ENCODE peak calls at places on chromosomes 6 and 20, in five cellular contexts. One of them, this sample, is unnamed.

GRCh38 chr20:32979201-32979998 is 24.8 kb downstream of the SUN5 start:
- DNase-seq in sigmoid colon: peak
- DNase-seq in psoas muscle: no peak
- DNase-seq in tibial nerve: no peak
- DNase-seq in RWPE1: no peak
- DNase-seq in this sample: no peak

GRCh38 chr20:10074513-10074912 is 39.7 kb downstream of the ANKEF1 start:
- DNase-seq in RWPE1: peak
- DNase-seq in psoas muscle: no peak
- DNase-seq in sigmoid colon: no peak
- DNase-seq in tibial nerve: peak
- DNase-seq in this sample: peak

GRCh38 chr20:53981752-53982437 is 88.5 kb downstream of the BCAS1 start:
- DNase-seq in psoas muscle: no peak
- DNase-seq in sigmoid colon: no peak
- DNase-seq in RWPE1: no peak
- DNase-seq in tibial nerve: no peak
- DNase-seq in this sample: no peak

GRCh38 chr20:17854307-17854903 is 114.2 kb downstream of the SNX5 start:
- DNase-seq in psoas muscle: peak
- DNase-seq in RWPE1: peak
- DNase-seq in sigmoid colon: no peak
- DNase-seq in tibial nerve: no peak
- DNase-seq in this sample: peak

GRCh38 chr20:39974966-39975501 is 714.0 kb downstream of the MAFB start:
- DNase-seq in sigmoid colon: no peak
- DNase-seq in RWPE1: no peak
- DNase-seq in tibial nerve: no peak
- DNase-seq in psoas muscle: no peak
- DNase-seq in this sample: no peak

GRCh38 chr6:111736005-111736607 is 130.4 kb upstream of the TRAF3IP2 start:
- DNase-seq in sigmoid colon: no peak
- DNase-seq in RWPE1: no peak
- DNase-seq in psoas muscle: no peak
- DNase-seq in tibial nerve: no peak
- DNase-seq in this sample: no peak

GRCh38 chr6:85449818-85450577 is at the start of gene NT5E:
- DNase-seq in sigmoid colon: peak
- DNase-seq in RWPE1: peak
- DNase-seq in tibial nerve: peak
- DNase-seq in psoas muscle: peak
- DNase-seq in this sample: peak

GRCh38 chr6:77136086-77136485 is 327.2 kb downstream of the HTR1B start:
- DNase-seq in tibial nerve: no peak
- DNase-seq in psoas muscle: no peak
- DNase-seq in sigmoid colon: no peak
- DNase-seq in RWPE1: peak
- DNase-seq in this sample: peak

GRCh38 chr6:3585320-3585935 is 128.6 kb upstream of the SLC22A23 start:
- DNase-seq in RWPE1: peak
- DNase-seq in tibial nerve: no peak
- DNase-seq in sigmoid colon: no peak
- DNase-seq in psoas muscle: no peak
- DNase-seq in this sample: peak

GRCh38 chr20:20367681-20368413 is at the start of gene INSM1:
- DNase-seq in sigmoid colon: no peak
- DNase-seq in RWPE1: no peak
- DNase-seq in psoas muscle: no peak
- DNase-seq in tibial nerve: no peak
- DNase-seq in this sample: no peak

GRCh38 chr6:163442336-163442735 is 27.8 kb downstream of the QKI start:
- DNase-seq in RWPE1: no peak
- DNase-seq in tibial nerve: no peak
- DNase-seq in psoas muscle: no peak
- DNase-seq in sigmoid colon: no peak
- DNase-seq in this sample: no peak

GRCh38 chr20:3247638-3248037 is 8.6 kb upstream of the SLC4A11 start:
- DNase-seq in RWPE1: no peak
- DNase-seq in tibial nerve: no peak
- DNase-seq in sigmoid colon: no peak
- DNase-seq in psoas muscle: no peak
- DNase-seq in this sample: no peak

GRCh38 chr6:32853541-32854375 is at the start of the genes PSMB9 and TAP1:
- DNase-seq in tibial nerve: peak
- DNase-seq in sigmoid colon: peak
- DNase-seq in RWPE1: peak
- DNase-seq in psoas muscle: peak
- DNase-seq in this sample: peak

GRCh38 chr6:91505199-91505598 is 918.3 kb upstream of the MAP3K7 start:
- DNase-seq in psoas muscle: no peak
- DNase-seq in tibial nerve: no peak
- DNase-seq in RWPE1: no peak
- DNase-seq in sigmoid colon: no peak
- DNase-seq in this sample: no peak

GRCh38 chr6:91509711-91510110 is 922.8 kb upstream of the MAP3K7 start:
- DNase-seq in sigmoid colon: no peak
- DNase-seq in tibial nerve: no peak
- DNase-seq in RWPE1: no peak
- DNase-seq in psoas muscle: no peak
- DNase-seq in this sample: peak

GRCh38 chr6:91506509-91506908 is 919.6 kb upstream of the MAP3K7 start:
- DNase-seq in RWPE1: no peak
- DNase-seq in tibial nerve: no peak
- DNase-seq in sigmoid colon: no peak
- DNase-seq in psoas muscle: no peak
- DNase-seq in this sample: no peak

GRCh38 chr6:91509039-91509438 is 922.2 kb upstream of the MAP3K7 start:
- DNase-seq in tibial nerve: no peak
- DNase-seq in sigmoid colon: no peak
- DNase-seq in RWPE1: no peak
- DNase-seq in psoas muscle: no peak
- DNase-seq in this sample: no peak
- TF ChIP-seq CTCF in tibial nerve: no peak
- TF ChIP-seq CTCF in sigmoid colon: no peak
- TF ChIP-seq CTCF in RWPE1: no peak
- TF ChIP-seq CTCF in psoas muscle: no peak
- TF ChIP-seq CTCF in this sample: no peak

DNA sequence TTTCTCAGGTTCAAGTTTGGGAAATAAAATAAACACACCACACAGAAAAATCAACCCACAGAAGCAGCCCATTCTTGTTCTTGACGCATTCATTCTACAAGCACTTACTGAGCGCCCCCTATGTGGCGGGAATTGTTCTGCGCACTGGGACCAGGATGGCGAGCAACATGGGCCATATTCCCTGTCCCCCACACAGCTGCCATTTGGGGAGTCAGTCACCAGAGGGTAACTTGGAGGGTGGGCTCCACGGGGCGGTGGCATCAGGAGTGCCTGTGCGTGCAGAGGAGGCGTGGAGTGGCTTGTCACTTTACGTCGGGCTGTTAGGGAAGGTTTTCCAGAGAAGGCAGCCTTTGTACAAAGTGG is 185.0 kb upstream of the PDE10A start:
- DNase-seq in sigmoid colon: no peak
- DNase-seq in psoas muscle: no peak
- DNase-seq in tibial nerve: no peak
- DNase-seq in RWPE1: no peak
- DNase-seq in this sample: no peak
- TF ChIP-seq CTCF in sigmoid colon: no peak
- TF ChIP-seq CTCF in psoas muscle: no peak
- TF ChIP-seq CTCF in tibial nerve: no peak
- TF ChIP-seq CTCF in RWPE1: no peak
- TF ChIP-seq CTCF in this sample: no peak

DNA sequence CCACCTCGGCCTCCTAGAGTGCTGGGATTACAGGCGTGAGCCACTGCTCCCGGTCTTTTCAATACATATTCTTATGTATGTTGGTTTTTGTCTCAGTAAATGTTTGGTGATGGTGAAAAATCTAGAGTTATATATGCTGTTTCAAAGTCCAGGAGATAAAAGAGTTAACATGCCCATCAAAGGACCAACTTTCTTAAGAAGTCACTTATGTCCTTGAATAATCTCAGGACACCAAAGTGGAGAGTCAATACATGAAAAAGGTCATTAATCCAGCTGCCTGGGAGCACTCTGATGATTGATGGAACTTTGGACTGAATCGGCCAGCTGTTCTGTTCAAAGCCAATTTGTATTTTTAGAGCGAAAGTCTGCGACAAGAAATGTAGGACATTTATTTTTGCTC is 59.8 kb upstream of the HDAC2 start:
- DNase-seq in tibial nerve: no peak
- DNase-seq in psoas muscle: no peak
- DNase-seq in sigmoid colon: no peak
- DNase-seq in RWPE1: no peak
- DNase-seq in this sample: no peak
- TF ChIP-seq CTCF in tibial nerve: no peak
- TF ChIP-seq CTCF in psoas muscle: no peak
- TF ChIP-seq CTCF in sigmoid colon: no peak
- TF ChIP-seq CTCF in RWPE1: no peak
- TF ChIP-seq CTCF in this sample: no peak

GRCh38 chr20:275791-276190 is 14.8 kb downstream of the C20orf96 start:
- DNase-seq in sigmoid colon: no peak
- DNase-seq in psoas muscle: no peak
- DNase-seq in RWPE1: no peak
- DNase-seq in tibial nerve: no peak
- DNase-seq in this sample: no peak

GRCh38 chr20:276620-277495 is 13.7 kb downstream of the C20orf96 start:
- DNase-seq in sigmoid colon: no peak
- DNase-seq in psoas muscle: no peak
- DNase-seq in RWPE1: no peak
- DNase-seq in tibial nerve: no peak
- DNase-seq in this sample: no peak

GRCh38 chr20:277496-277781 is 13.1 kb downstream of the C20orf96 start:
- DNase-seq in RWPE1: no peak
- DNase-seq in tibial nerve: no peak
- DNase-seq in psoas muscle: no peak
- DNase-seq in sigmoid colon: no peak
- DNase-seq in this sample: no peak

GRCh38 chr20:278181-278580 is 12.4 kb downstream of the C20orf96 start:
- DNase-seq in RWPE1: no peak
- DNase-seq in tibial nerve: no peak
- DNase-seq in psoas muscle: no peak
- DNase-seq in sigmoid colon: no peak
- DNase-seq in this sample: no peak

GRCh38 chr20:278607-279571 is 11.7 kb downstream of the C20orf96 start:
- DNase-seq in sigmoid colon: no peak
- DNase-seq in psoas muscle: no peak
- DNase-seq in tibial nerve: no peak
- DNase-seq in RWPE1: peak
- DNase-seq in this sample: no peak
- TF ChIP-seq CTCF in sigmoid colon: no peak
- TF ChIP-seq CTCF in psoas muscle: no peak
- TF ChIP-seq CTCF in tibial nerve: no peak
- TF ChIP-seq CTCF in RWPE1: peak
- TF ChIP-seq CTCF in this sample: no peak

GRCh38 chr6:119147101-119148053 is 68.9 kb upstream of the FAM184A start:
- DNase-seq in tibial nerve: no peak
- DNase-seq in RWPE1: peak
- DNase-seq in psoas muscle: peak
- DNase-seq in sigmoid colon: peak
- DNase-seq in this sample: peak

GRCh38 chr6:119145111-119145510 is 66.6 kb upstream of the FAM184A start:
- DNase-seq in sigmoid colon: no peak
- DNase-seq in tibial nerve: no peak
- DNase-seq in RWPE1: no peak
- DNase-seq in psoas muscle: no peak
- DNase-seq in this sample: no peak

GRCh38 chr6:119152187-119152586 is 73.7 kb upstream of the FAM184A start:
- DNase-seq in psoas muscle: no peak
- DNase-seq in RWPE1: no peak
- DNase-seq in sigmoid colon: no peak
- DNase-seq in tibial nerve: no peak
- DNase-seq in this sample: no peak

GRCh38 chr6:119148102-119148824 is 69.8 kb upstream of the FAM184A start:
- DNase-seq in tibial nerve: no peak
- DNase-seq in sigmoid colon: no peak
- DNase-seq in psoas muscle: no peak
- DNase-seq in RWPE1: peak
- DNase-seq in this sample: peak

GRCh38 chr6:119148825-119149525 is 70.5 kb upstream of the FAM184A start:
- DNase-seq in sigmoid colon: no peak
- DNase-seq in RWPE1: no peak
- DNase-seq in tibial nerve: no peak
- DNase-seq in psoas muscle: no peak
- DNase-seq in this sample: no peak
- TF ChIP-seq CTCF in sigmoid colon: no peak
- TF ChIP-seq CTCF in RWPE1: no peak
- TF ChIP-seq CTCF in tibial nerve: no peak
- TF ChIP-seq CTCF in psoas muscle: no peak
- TF ChIP-seq CTCF in this sample: no peak

This sample was measured in MCF 10A.